ENCODE peak calls at places on chromosome 1, in five cellular contexts. X is AG04449; D is activated B cell treated with CpG ODN at 0.5 μM for 24 hours; H is effector memory CD4-positive, alpha-beta T cell; Q is prostate gland. G is an unnamed sample.

GRCh38 chr1:3502834-3503524 is 48.5 kb downstream of the ARHGEF16 start:
- DNase-seq in Q (no peak), D (no peak), X (no peak), H (no peak), G (no peak)

GRCh38 chr1:110428961-110429360 is 21.5 kb upstream of the LAMTOR5 start:
- DNase-seq in Q (no peak), D (no peak), H (no peak), X (no peak), G (no peak)

GRCh38 chr1:101002551-101002950 is 23.0 kb downstream of the DPH5 start:
- DNase-seq in X (no peak), Q (no peak), D (no peak), H (no peak), G (no peak)

GRCh38 chr1:45014403-45015028 is 2.5 kb downstream of the UROD start:
- DNase-seq in H (peak), Q (peak), D (peak), X (peak), G (peak)

GRCh38 chr1:225870883-225871282 is 11.3 kb downstream of the TMEM63A start:
- DNase-seq in H (no peak), Q (no peak), X (no peak), D (no peak), G (no peak)

GRCh38 chr1:195717651-195718050 is 890.6 kb downstream of the KCNT2 start:
- DNase-seq in H (no peak), X (no peak), Q (no peak), D (no peak), G (no peak)

GRCh38 chr1:81287681-81288080 is 513.1 kb upstream of the ADGRL2 start:
- DNase-seq in D (no peak), Q (no peak), H (no peak), X (no peak), G (no peak)

GRCh38 chr1:88612783-88613182 is 71.3 kb upstream of the PKN2 start:
- DNase-seq in H (no peak), D (no peak), Q (no peak), X (no peak), G (no peak)

GRCh38 chr1:110880708-110881374 is 7.9 kb downstream of the CD53 start:
- DNase-seq in X (no peak), D (no peak), Q (no peak), H (peak), G (no peak)

GRCh38 chr1:9451086-9451485 is 88.2 kb upstream of the SLC25A33 start:
- DNase-seq in Q (no peak), D (no peak), H (no peak), X (no peak), G (no peak)

GRCh38 chr1:113325039-113325438 is 65.3 kb upstream of the MAGI3 start:
- DNase-seq in H (no peak), Q (no peak), D (no peak), X (no peak), G (no peak)

GRCh38 chr1:11691928-11692711 is 610 bp downstream of the DRAXIN start:
- DNase-seq in X (no peak), Q (no peak), H (no peak), D (no peak), G (no peak)

GRCh38 chr1:34125721-34126380 is 39.2 kb downstream of the CSMD2 start:
- DNase-seq in D (no peak), H (no peak), Q (no peak), X (no peak), G (no peak)